ENCODE peak calls at places on chromosome 12, in nine cellular contexts. P, M, Y, C, J, K, U, R and W are unnamed samples.

GRCh38 chr12:90253674-90254181 is 545.1 kb upstream of the ATP2B1 start:
- DNase-seq in P (peak; percentile 44), M (no peak), Y (peak; percentile 12), C (peak; percentile 44), J (peak; percentile 94), K (peak; percentile 85), U (peak; percentile 80), R (peak; percentile 75), W (peak; percentile 46)

GRCh38 chr12:82866227-82866803 is 179.6 kb downstream of the TMTC2 start:
- DNase-seq in P (no peak), M (no peak), Y (no peak), C (no peak), J (no peak), K (no peak), U (no peak), R (no peak), W (no peak)

GRCh38 chr12:58923781-58924180 is 3.5 kb upstream of the LRIG3 start:
- DNase-seq in P (no peak), M (no peak), Y (no peak), C (no peak), J (no peak), K (no peak), U (no peak), R (no peak), W (no peak)

GRCh38 chr12:93813972-93814821 is 137.0 kb downstream of the CRADD start:
- DNase-seq in P (no peak), M (no peak), Y (no peak), C (peak; percentile 74), J (no peak), K (peak; percentile 94), U (no peak), R (peak; percentile 59), W (no peak)

GRCh38 chr12:92539966-92540791 is 162.6 kb upstream of the PLEKHG7 start:
- DNase-seq in P (no peak), M (peak; percentile 73), Y (no peak), C (no peak), J (no peak), K (no peak), U (peak; percentile 46), R (no peak), W (no peak)

GRCh38 chr12:42790761-42791151 is 201.2 kb upstream of the PRICKLE1 start:
- DNase-seq in P (no peak), M (no peak), Y (no peak), C (no peak), J (peak; percentile 97), K (no peak), U (no peak), R (peak; percentile 9), W (no peak)

GRCh38 chr12:121611306-121611705 is 15.0 kb upstream of the ORAI1 start:
- DNase-seq in P (peak; percentile 47), M (no peak), Y (no peak), C (no peak), J (no peak), K (no peak), U (no peak), R (peak; percentile 19), W (no peak)

GRCh38 chr12:131608740-131609665 is 101.9 kb upstream of the SFSWAP start:
- DNase-seq in P (peak; percentile 73), M (peak; percentile 71), Y (peak; percentile 40), C (peak; percentile 78), J (no peak), K (peak; percentile 82), U (peak; percentile 73), R (peak; percentile 71), W (peak; percentile 75)

GRCh38 chr12:116718578-116719454 is 19.1 kb downstream of the SPRING1 start:
- DNase-seq in P (no peak), M (no peak), Y (no peak), C (no peak), J (peak; percentile 27), K (no peak), U (no peak), R (no peak), W (no peak)

GRCh38 chr12:109883429-109883828 is 3.1 kb upstream of the GLTP start:
- DNase-seq in P (no peak), M (no peak), Y (no peak), C (no peak), J (no peak), K (no peak), U (no peak), R (no peak), W (no peak)

GRCh38 chr12:70719672-70720420 is 82.6 kb upstream of the PTPRB start:
- DNase-seq in P (peak; percentile 22), M (peak; percentile 80), Y (no peak), C (peak; percentile 50), J (peak; percentile 9), K (no peak), U (peak; percentile 50), R (no peak), W (peak; percentile 21)

GRCh38 chr12:118641249-118641648 is 264.9 kb downstream of the SUDS3 start:
- DNase-seq in P (no peak), M (no peak), Y (no peak), C (no peak), J (no peak), K (no peak), U (no peak), R (no peak), W (no peak)

GRCh38 chr12:54700301-54700700 is 52.1 kb upstream of the DCD start:
- DNase-seq in P (no peak), M (no peak), Y (no peak), C (no peak), J (no peak), K (no peak), U (no peak), R (no peak), W (no peak)

GRCh38 chr12:66627270-66627987 is 51.4 kb downstream of the GRIP1 start:
- DNase-seq in P (no peak), M (peak; percentile 56), Y (no peak), C (no peak), J (no peak), K (no peak), U (no peak), R (no peak), W (no peak)

GRCh38 chr12:74449872-74450271 is 87.8 kb upstream of the ATXN7L3B start:
- DNase-seq in P (no peak), M (no peak), Y (no peak), C (no peak), J (peak; percentile 80), K (no peak), U (no peak), R (no peak), W (no peak)

GRCh38 chr12:88187571-88187970 is 45.5 kb downstream of the TMTC3 start:
- DNase-seq in P (no peak), M (no peak), Y (no peak), C (no peak), J (no peak), K (no peak), U (no peak), R (no peak), W (no peak)

GRCh38 chr12:49873361-49873934 is 30.3 kb downstream of the FAIM2 start:
- DNase-seq in P (no peak), M (no peak), Y (no peak), C (no peak), J (no peak), K (peak; percentile 58), U (no peak), R (no peak), W (no peak)

GRCh38 chr12:94100254-94100653 is 48.1 kb upstream of the PLXNC1 start:
- DNase-seq in P (no peak), M (no peak), Y (no peak), C (no peak), J (peak; percentile 40), K (no peak), U (no peak), R (no peak), W (no peak)

GRCh38 chr12:93853698-93854478 is 176.7 kb downstream of the CRADD start:
- DNase-seq in P (no peak), M (no peak), Y (no peak), C (no peak), J (no peak), K (no peak), U (no peak), R (no peak), W (no peak)

GRCh38 chr12:1801285-1801975 is 18.9 kb upstream of the LRTM2 start:
- DNase-seq in P (no peak), M (no peak), Y (no peak), C (no peak), J (no peak), K (no peak), U (no peak), R (peak; percentile 5), W (no peak)

GRCh38 chr12:109804820-109805761 is 28.1 kb downstream of the TRPV4 start:
- DNase-seq in P (peak; percentile 79), M (peak; percentile 71), Y (peak; percentile 47), C (peak; percentile 80), J (no peak), K (peak; percentile 77), U (peak; percentile 74), R (peak; percentile 72), W (peak; percentile 85)

GRCh38 chr12:22408605-22409004 is 74.1 kb upstream of the ST8SIA1 start:
- DNase-seq in P (no peak), M (no peak), Y (no peak), C (no peak), J (no peak), K (no peak), U (no peak), R (no peak), W (no peak)

GRCh38 chr12:78275886-78276285 is 445.2 kb downstream of the NAV3 start:
- DNase-seq in P (no peak), M (no peak), Y (no peak), C (no peak), J (no peak), K (no peak), U (no peak), R (no peak), W (no peak)

GRCh38 chr12:62372825-62373224 is 93.8 kb upstream of the MON2 start:
- DNase-seq in P (no peak), M (no peak), Y (no peak), C (no peak), J (no peak), K (no peak), U (no peak), R (no peak), W (no peak)

GRCh38 chr12:110253176-110253575 is 27.9 kb upstream of the ATP2A2 start:
- DNase-seq in P (no peak), M (no peak), Y (no peak), C (peak; percentile 61), J (no peak), K (peak; percentile 86), U (no peak), R (peak; percentile 33), W (no peak)

GRCh38 chr12:47281667-47282171 is 202.0 kb upstream of the AMIGO2 start:
- DNase-seq in P (no peak), M (no peak), Y (no peak), C (no peak), J (peak; percentile 67), K (no peak), U (no peak), R (no peak), W (no peak)

GRCh38 chr12:102816816-102817434 is 100.1 kb downstream of the PAH start:
- DNase-seq in P (peak; percentile 7), M (peak; percentile 56), Y (no peak), C (no peak), J (peak; percentile 8), K (no peak), U (peak; percentile 8), R (no peak), W (peak; percentile 34)

GRCh38 chr12:124363376-124363965 is 68.6 kb downstream of the RFLNA start:
- DNase-seq in P (no peak), M (no peak), Y (no peak), C (no peak), J (no peak), K (no peak), U (no peak), R (no peak), W (no peak)

GRCh38 chr12:49984476-49984890 is 11.7 kb downstream of the AQP6 start:
- DNase-seq in P (no peak), M (peak; percentile 45), Y (no peak), C (no peak), J (no peak), K (no peak), U (no peak), R (no peak), W (no peak)